ENCODE peak calls at places on chromosomes 13 and 19, in six cellular contexts. B, W, P, C, E and D are unnamed samples.

GRCh38 chr13:26022538-26023292 is 29.1 kb downstream of the SHISA2 start:
- DNase-seq in C (peak), P (peak), B (peak), W (no peak), E (no peak), D (peak)

GRCh38 chr13:40490086-40490723 is 176.2 kb downstream of the FOXO1 start:
- DNase-seq in C (no peak), E (no peak), B (no peak), W (no peak), P (no peak), D (no peak)

GRCh38 chr13:31773538-31773937 is 34.2 kb downstream of the RXFP2 start:
- DNase-seq in P (peak), C (peak), E (no peak), B (no peak), W (no peak), D (peak)

GRCh38 chr19:3452456-3453068 is 27.8 kb downstream of the SMIM24 start:
- DNase-seq in C (no peak), W (no peak), E (no peak), P (no peak), B (no peak), D (no peak)

GRCh38 chr19:1606138-1606651 is 933 bp upstream of the UQCR11 start:
- DNase-seq in B (no peak), P (no peak), E (no peak), W (no peak), C (no peak), D (no peak)

GRCh38 chr13:45393941-45394570 is 24.1 kb downstream of the SLC25A30 start:
- DNase-seq in C (peak), B (peak), P (peak), E (peak), W (peak), D (peak)

GRCh38 chr19:46596008-46596407 is 5.1 kb upstream of the CALM3 start:
- DNase-seq in C (no peak), B (no peak), P (no peak), W (no peak), E (no peak), D (no peak)

GRCh38 chr13:31236211-31236786 is 36.5 kb downstream of the B3GLCT start:
- DNase-seq in E (no peak), W (peak), B (peak), P (peak), C (peak), D (peak)

GRCh38 chr19:3501780-3502179 is 1.3 kb upstream of the DOHH start:
- DNase-seq in E (no peak), P (no peak), C (no peak), B (no peak), W (no peak), D (no peak)

GRCh38 chr19:12527034-12527836 is 24.0 kb downstream of the ZNF564 start:
- DNase-seq in B (peak), C (peak), W (peak), E (no peak), P (peak), D (peak)

GRCh38 chr13:61316647-61317046 is 99.0 kb downstream of the PCDH20 start:
- DNase-seq in P (no peak), W (peak), B (no peak), E (no peak), C (no peak), D (no peak)

GRCh38 chr19:1237754-1238372 is at the start of gene CBARP:
- DNase-seq in B (peak), E (no peak), C (no peak), P (no peak), W (no peak), D (no peak)

GRCh38 chr19:5775668-5776309 is 8.8 kb downstream of the PRR22 start:
- DNase-seq in B (peak), C (peak), E (no peak), P (peak), W (no peak), D (peak)

GRCh38 chr19:6260376-6260775 is 19.4 kb downstream of the MLLT1 start:
- DNase-seq in B (no peak), C (no peak), E (no peak), P (no peak), W (no peak), D (no peak)

GRCh38 chr13:89750371-89750770 is 1597.1 kb upstream of the MIR17HG start:
- DNase-seq in P (no peak), W (no peak), B (no peak), C (no peak), E (no peak), D (no peak)

GRCh38 chr13:61852116-61852515 is 436.5 kb upstream of the PCDH20 start:
- DNase-seq in C (no peak), W (no peak), E (no peak), B (no peak), P (no peak), D (no peak)

GRCh38 chr13:37923236-37923635 is 53.7 kb upstream of the TRPC4 start:
- DNase-seq in W (no peak), B (no peak), E (no peak), P (no peak), C (no peak), D (no peak)

GRCh38 chr19:57537953-57538547 is 10.9 kb downstream of the ZNF549 start:
- DNase-seq in E (no peak), W (peak), P (peak), C (no peak), B (no peak), D (no peak)

GRCh38 chr19:20423381-20424207 is 142.0 kb downstream of the ZNF737 start:
- DNase-seq in W (peak), E (no peak), C (peak), P (peak), B (peak), D (peak)

GRCh38 chr19:18419699-18420460 is 682 bp downstream of the SSBP4 start:
- DNase-seq in W (no peak), P (no peak), C (no peak), E (no peak), B (peak), D (no peak)

DNA sequence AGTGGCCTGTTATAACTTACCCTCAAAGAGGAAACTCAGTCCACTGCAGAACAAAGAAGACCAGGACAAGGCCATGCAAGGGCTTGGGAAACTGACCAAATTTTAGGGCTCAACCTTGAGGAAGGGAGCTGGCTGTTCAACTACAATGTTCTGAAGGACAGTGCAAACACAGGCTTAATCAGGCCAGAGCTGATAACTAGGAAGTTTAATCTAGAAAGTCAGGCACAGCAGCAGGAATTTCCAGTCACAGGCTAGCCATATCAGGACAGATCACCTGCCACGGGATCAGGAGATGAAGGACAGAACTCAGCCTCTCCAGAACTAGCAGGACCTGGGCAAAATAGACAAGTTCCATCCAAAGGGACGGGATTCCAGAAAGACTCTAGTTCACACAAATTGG is 89.4 kb downstream of the ENOX1 start:
- DNase-seq in W (no peak), C (no peak), E (no peak), B (no peak), P (no peak), D (no peak)
- H3K4me3 ChIP-seq in W (no peak), C (no peak), E (no peak), B (no peak), P (no peak), D (no peak)

GRCh38 chr13:101627556-101627943 is 175.1 kb downstream of the ITGBL1 start:
- DNase-seq in C (peak), W (no peak), P (peak), B (peak), E (no peak), D (peak)

GRCh38 chr13:101626925-101627555 is 174.6 kb downstream of the ITGBL1 start:
- DNase-seq in C (peak), W (no peak), P (no peak), E (no peak), B (peak), D (no peak)

GRCh38 chr13:101624210-101624922 is 171.9 kb downstream of the ITGBL1 start:
- DNase-seq in E (no peak), W (peak), C (peak), B (peak), P (no peak), D (no peak)

GRCh38 chr13:101623469-101624209 is 171.2 kb downstream of the ITGBL1 start:
- DNase-seq in B (peak), W (no peak), C (peak), E (no peak), P (peak), D (no peak)

DNA sequence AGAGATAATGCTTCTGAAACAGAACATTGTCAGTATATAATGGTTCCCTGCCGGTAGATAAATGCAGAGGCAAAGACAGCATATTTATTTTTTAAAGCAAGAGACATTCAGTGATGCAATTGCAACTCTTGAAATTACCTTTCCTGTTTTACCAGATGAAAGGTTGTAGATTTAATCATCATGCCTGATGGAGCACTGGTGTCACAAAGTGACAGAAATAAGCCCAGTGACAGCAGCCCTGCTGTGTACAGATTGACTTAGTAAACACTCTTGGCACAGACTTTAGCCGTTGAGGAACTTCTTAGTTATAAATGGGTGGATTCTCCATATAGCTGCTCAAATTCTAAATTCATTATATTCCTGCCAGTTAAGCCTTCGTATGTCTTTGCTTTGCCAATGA is 172.5 kb downstream of the ITGBL1 start:
- DNase-seq in W (no peak), E (no peak), P (no peak), C (no peak), B (peak), D (no peak)
- H3K4me2 ChIP-seq in W (no peak), E (peak), P (no peak), C (no peak), B (peak), D (no peak)

GRCh38 chr19:41328818-41329220 is 18.8 kb downstream of the CCDC97 start:
- DNase-seq in P (no peak), W (no peak), B (no peak), C (no peak), E (no peak), D (no peak)
- H3K27ac ChIP-seq in P (peak), W (peak), B (peak), C (no peak), E (peak), D (peak)

GRCh38 chr13:99991013-99991805 is 9.6 kb downstream of the ZIC2 start:
- DNase-seq in P (no peak), W (peak), E (no peak), B (no peak), C (no peak), D (no peak)
- H3K4me3 ChIP-seq in P (no peak), W (no peak), E (no peak), B (no peak), C (no peak), D (no peak)

DNA sequence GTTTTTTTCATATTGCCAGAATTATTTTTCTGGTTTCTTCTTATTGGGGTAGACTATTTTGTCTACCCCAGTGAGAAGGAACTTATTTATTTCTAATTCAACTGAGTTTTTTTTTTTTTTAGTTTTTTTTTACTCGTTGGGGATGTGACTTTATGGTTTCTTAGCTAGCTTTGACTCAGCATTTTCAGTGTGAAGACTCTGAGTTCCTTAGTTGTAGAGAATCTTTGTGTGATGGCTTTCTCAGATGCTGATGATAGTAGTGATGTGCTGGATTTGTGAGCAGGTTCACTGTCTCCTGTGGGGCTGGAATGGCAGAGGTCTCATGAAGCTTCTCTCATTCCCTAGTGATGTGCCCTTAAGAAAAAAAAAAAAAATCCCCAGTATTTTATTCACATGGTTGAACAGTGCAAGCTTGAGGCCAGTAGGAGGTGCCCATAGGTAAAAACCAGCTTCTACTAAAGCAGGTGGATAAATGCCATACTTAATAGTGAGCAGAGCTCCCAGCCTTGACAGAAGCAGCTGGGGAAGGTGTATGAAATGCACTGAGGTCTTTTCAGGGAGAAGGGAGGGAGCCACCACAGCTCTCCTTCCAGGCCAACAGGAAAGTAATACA is 106.2 kb upstream of the KLF5 start:
- DNase-seq in E (no peak), C (no peak), W (peak), P (no peak), B (peak), D (no peak)
- H3K4me2 ChIP-seq in E (no peak), C (no peak), W (no peak), P (no peak), B (no peak), D (no peak)

GRCh38 chr19:16106121-16106520 is 5.6 kb upstream of the RAB8A start:
- DNase-seq in P (peak), E (no peak), W (peak), B (no peak), C (peak), D (peak)
- H3K27ac ChIP-seq in P (no peak), E (peak), W (no peak), B (no peak), C (no peak), D (no peak)

GRCh38 chr19:4694211-4694987 is 24.3 kb upstream of the MYDGF start:
- DNase-seq in C (peak), W (no peak), B (peak), E (peak), P (peak), D (peak)
- H3K4me3 ChIP-seq in C (no peak), W (no peak), B (peak), E (no peak), P (no peak), D (no peak)

DNA sequence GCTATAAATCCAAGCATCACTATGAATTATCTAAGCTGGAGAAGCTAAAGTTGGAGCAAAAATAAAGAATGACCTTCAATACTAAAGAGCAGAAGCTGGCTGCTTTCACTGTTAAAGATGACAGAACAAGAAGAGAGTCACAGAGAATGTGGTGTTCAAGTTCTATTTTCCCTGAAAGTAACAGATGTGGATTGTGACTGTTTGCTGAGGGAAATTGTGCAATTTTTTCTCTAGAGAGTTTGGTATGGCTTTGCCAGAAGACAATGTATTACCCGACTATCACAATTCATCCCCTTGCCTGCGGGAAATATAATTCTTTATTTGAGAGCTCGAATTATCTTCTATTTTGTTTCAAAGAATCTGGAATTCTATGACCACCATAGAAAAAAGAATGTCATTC is 83.1 kb downstream of the TNFSF13B start:
- DNase-seq in B (no peak), P (no peak), E (no peak), W (no peak), C (no peak), D (no peak)
- H3K4me2 ChIP-seq in B (no peak), P (no peak), E (no peak), W (no peak), C (no peak), D (no peak)